ENCODE peak calls at places on chromosomes 12 and 14, in nine cellular contexts. One of them, this sample, is unnamed.

GRCh38 chr12:57604454-57605307 is at the start of gene DTX3:
- DNase-seq in lower lobe of right lung: no peak
- DNase-seq in type B pancreatic cell: no peak
- DNase-seq in MM.1S: peak; percentile 26
- DNase-seq in GM06990: peak; percentile 44
- DNase-seq in dorsolateral prefrontal cortex: peak; percentile 71
- DNase-seq in OCI-LY7: no peak
- DNase-seq in AG04450: no peak
- DNase-seq in progenitor cell of endocrine pancreas: no peak
- DNase-seq in this sample: no peak

GRCh38 chr14:74882103-74882920 is 596 bp downstream of the DLST start:
- DNase-seq in AG04450: no peak
- DNase-seq in lower lobe of right lung: peak; percentile 69
- DNase-seq in OCI-LY7: peak; percentile 70
- DNase-seq in type B pancreatic cell: no peak
- DNase-seq in GM06990: no peak
- DNase-seq in dorsolateral prefrontal cortex: peak; percentile 23
- DNase-seq in progenitor cell of endocrine pancreas: no peak
- DNase-seq in MM.1S: peak; percentile 25
- DNase-seq in this sample: no peak

GRCh38 chr14:80535171-80535570 is 323.9 kb upstream of the DIO2 start:
- DNase-seq in progenitor cell of endocrine pancreas: no peak
- DNase-seq in OCI-LY7: no peak
- DNase-seq in type B pancreatic cell: no peak
- DNase-seq in AG04450: no peak
- DNase-seq in dorsolateral prefrontal cortex: no peak
- DNase-seq in lower lobe of right lung: no peak
- DNase-seq in GM06990: no peak
- DNase-seq in MM.1S: no peak
- DNase-seq in this sample: no peak

GRCh38 chr12:131422744-131423143 is 288.1 kb upstream of the SFSWAP start:
- DNase-seq in OCI-LY7: no peak
- DNase-seq in GM06990: no peak
- DNase-seq in dorsolateral prefrontal cortex: no peak
- DNase-seq in MM.1S: no peak
- DNase-seq in AG04450: no peak
- DNase-seq in progenitor cell of endocrine pancreas: no peak
- DNase-seq in lower lobe of right lung: no peak
- DNase-seq in type B pancreatic cell: no peak
- DNase-seq in this sample: no peak

GRCh38 chr14:75933712-75934296 is 48.0 kb downstream of the TGFB3 start:
- DNase-seq in type B pancreatic cell: no peak
- DNase-seq in dorsolateral prefrontal cortex: no peak
- DNase-seq in GM06990: no peak
- DNase-seq in MM.1S: no peak
- DNase-seq in progenitor cell of endocrine pancreas: no peak
- DNase-seq in OCI-LY7: no peak
- DNase-seq in AG04450: no peak
- DNase-seq in lower lobe of right lung: no peak
- DNase-seq in this sample: no peak

GRCh38 chr14:70735043-70735442 is 74.3 kb downstream of the MAP3K9 start:
- DNase-seq in OCI-LY7: no peak
- DNase-seq in type B pancreatic cell: no peak
- DNase-seq in progenitor cell of endocrine pancreas: no peak
- DNase-seq in dorsolateral prefrontal cortex: peak; percentile 32
- DNase-seq in AG04450: no peak
- DNase-seq in GM06990: no peak
- DNase-seq in MM.1S: no peak
- DNase-seq in lower lobe of right lung: no peak
- DNase-seq in this sample: no peak

GRCh38 chr12:42450248-42450647 is 124.3 kb downstream of the PPHLN1 start:
- DNase-seq in OCI-LY7: no peak
- DNase-seq in type B pancreatic cell: no peak
- DNase-seq in dorsolateral prefrontal cortex: no peak
- DNase-seq in MM.1S: no peak
- DNase-seq in GM06990: no peak
- DNase-seq in progenitor cell of endocrine pancreas: no peak
- DNase-seq in AG04450: no peak
- DNase-seq in lower lobe of right lung: no peak
- DNase-seq in this sample: no peak

GRCh38 chr12:93380480-93381121 is 2.9 kb downstream of the NUDT4 start:
- DNase-seq in MM.1S: peak; percentile 39
- DNase-seq in GM06990: no peak
- DNase-seq in OCI-LY7: peak; percentile 53
- DNase-seq in AG04450: no peak
- DNase-seq in lower lobe of right lung: no peak
- DNase-seq in type B pancreatic cell: no peak
- DNase-seq in progenitor cell of endocrine pancreas: no peak
- DNase-seq in dorsolateral prefrontal cortex: no peak
- DNase-seq in this sample: no peak

GRCh38 chr12:122014781-122015180 is 6.9 kb upstream of the BCL7A start:
- DNase-seq in lower lobe of right lung: no peak
- DNase-seq in AG04450: no peak
- DNase-seq in type B pancreatic cell: no peak
- DNase-seq in GM06990: no peak
- DNase-seq in OCI-LY7: no peak
- DNase-seq in progenitor cell of endocrine pancreas: no peak
- DNase-seq in MM.1S: no peak
- DNase-seq in dorsolateral prefrontal cortex: no peak
- DNase-seq in this sample: no peak

GRCh38 chr12:33427071-33427470 is 12.5 kb downstream of the SYT10 start:
- DNase-seq in type B pancreatic cell: no peak
- DNase-seq in GM06990: no peak
- DNase-seq in AG04450: no peak
- DNase-seq in MM.1S: peak; percentile 59
- DNase-seq in lower lobe of right lung: no peak
- DNase-seq in dorsolateral prefrontal cortex: no peak
- DNase-seq in progenitor cell of endocrine pancreas: no peak
- DNase-seq in OCI-LY7: peak; percentile 23
- DNase-seq in this sample: no peak

GRCh38 chr12:116591608-116592115 is 32.5 kb downstream of the MAP1LC3B2 start:
- DNase-seq in lower lobe of right lung: no peak
- DNase-seq in dorsolateral prefrontal cortex: no peak
- DNase-seq in type B pancreatic cell: no peak
- DNase-seq in MM.1S: no peak
- DNase-seq in OCI-LY7: no peak
- DNase-seq in progenitor cell of endocrine pancreas: no peak
- DNase-seq in AG04450: peak; percentile 34
- DNase-seq in GM06990: no peak
- DNase-seq in this sample: no peak

GRCh38 chr14:104551851-104552737 is 27.5 kb upstream of the C14orf180 start:
- DNase-seq in MM.1S: no peak
- DNase-seq in progenitor cell of endocrine pancreas: no peak
- DNase-seq in GM06990: no peak
- DNase-seq in dorsolateral prefrontal cortex: no peak
- DNase-seq in lower lobe of right lung: peak; percentile 30
- DNase-seq in type B pancreatic cell: peak; percentile 69
- DNase-seq in AG04450: no peak
- DNase-seq in OCI-LY7: no peak
- DNase-seq in this sample: no peak

GRCh38 chr14:94081386-94081820 is 293 bp downstream of the IFI27L1 start:
- DNase-seq in AG04450: no peak
- DNase-seq in dorsolateral prefrontal cortex: no peak
- DNase-seq in MM.1S: peak; percentile 41
- DNase-seq in lower lobe of right lung: no peak
- DNase-seq in GM06990: no peak
- DNase-seq in type B pancreatic cell: no peak
- DNase-seq in OCI-LY7: peak; percentile 25
- DNase-seq in progenitor cell of endocrine pancreas: no peak
- DNase-seq in this sample: no peak

GRCh38 chr12:45235087-45236025 is 19.5 kb downstream of the ANO6 start:
- DNase-seq in AG04450: no peak
- DNase-seq in lower lobe of right lung: peak; percentile 49
- DNase-seq in MM.1S: no peak
- DNase-seq in progenitor cell of endocrine pancreas: no peak
- DNase-seq in GM06990: no peak
- DNase-seq in dorsolateral prefrontal cortex: no peak
- DNase-seq in type B pancreatic cell: no peak
- DNase-seq in OCI-LY7: no peak
- DNase-seq in this sample: no peak

GRCh38 chr14:51529731-51530130 is 122.0 kb upstream of the FRMD6 start:
- DNase-seq in OCI-LY7: no peak
- DNase-seq in MM.1S: no peak
- DNase-seq in progenitor cell of endocrine pancreas: no peak
- DNase-seq in GM06990: no peak
- DNase-seq in AG04450: no peak
- DNase-seq in dorsolateral prefrontal cortex: no peak
- DNase-seq in lower lobe of right lung: no peak
- DNase-seq in type B pancreatic cell: no peak
- DNase-seq in this sample: no peak

GRCh38 chr14:106372870-106373657 is 846.7 kb downstream of the TMEM121 start:
- DNase-seq in AG04450: no peak
- DNase-seq in type B pancreatic cell: no peak
- DNase-seq in GM06990: peak; percentile 86
- DNase-seq in progenitor cell of endocrine pancreas: no peak
- DNase-seq in lower lobe of right lung: peak; percentile 77
- DNase-seq in MM.1S: peak; percentile 76
- DNase-seq in OCI-LY7: peak; percentile 86
- DNase-seq in dorsolateral prefrontal cortex: no peak
- DNase-seq in this sample: no peak
- TF ChIP-seq CTCF in AG04450: no peak
- TF ChIP-seq CTCF in type B pancreatic cell: peak; percentile 42
- TF ChIP-seq CTCF in GM06990: peak; percentile 92
- TF ChIP-seq CTCF in progenitor cell of endocrine pancreas: no peak
- TF ChIP-seq CTCF in lower lobe of right lung: peak; percentile 72
- TF ChIP-seq CTCF in MM.1S: peak; percentile 56
- TF ChIP-seq CTCF in OCI-LY7: peak; percentile 77
- TF ChIP-seq CTCF in dorsolateral prefrontal cortex: peak; percentile 52
- TF ChIP-seq CTCF in this sample: peak; percentile 61

DNA sequence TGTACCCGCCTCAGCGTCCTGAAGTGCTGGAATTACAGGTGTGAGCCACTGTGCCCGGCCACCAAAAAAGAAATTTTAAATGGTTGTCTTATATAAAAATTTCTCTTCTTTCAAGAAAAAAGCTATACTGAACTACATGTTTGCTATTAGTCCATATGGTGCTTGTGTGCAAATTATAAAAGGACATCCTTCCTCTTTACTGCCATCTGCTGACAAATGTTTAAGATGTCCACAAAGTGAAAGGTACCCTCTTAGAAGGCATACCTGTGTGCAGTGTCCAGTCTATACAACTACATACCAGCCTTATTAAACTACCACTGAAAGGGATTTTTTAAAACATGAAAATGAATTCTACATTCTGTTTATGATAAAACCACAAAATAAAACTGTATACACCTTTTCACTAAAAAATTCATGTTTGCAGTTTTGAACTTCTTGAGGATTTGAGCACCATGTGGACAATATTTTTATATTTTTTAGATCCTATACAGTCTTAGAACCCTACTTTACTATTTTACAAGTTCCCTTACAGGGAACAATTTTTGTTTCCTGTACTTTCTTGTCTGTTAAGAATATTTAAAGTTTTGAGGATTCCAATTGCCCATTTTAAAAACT is 32.8 kb upstream of the TOMM20L start:
- DNase-seq in AG04450: no peak
- DNase-seq in GM06990: no peak
- DNase-seq in progenitor cell of endocrine pancreas: no peak
- DNase-seq in OCI-LY7: peak; percentile 56
- DNase-seq in lower lobe of right lung: no peak
- DNase-seq in MM.1S: peak; percentile 32
- DNase-seq in dorsolateral prefrontal cortex: no peak
- DNase-seq in type B pancreatic cell: no peak
- DNase-seq in this sample: no peak
- TF ChIP-seq CTCF in AG04450: peak; percentile 38
- TF ChIP-seq CTCF in GM06990: peak; percentile 40
- TF ChIP-seq CTCF in progenitor cell of endocrine pancreas: peak; percentile 40
- TF ChIP-seq CTCF in OCI-LY7: peak; percentile 74
- TF ChIP-seq CTCF in lower lobe of right lung: peak; percentile 21
- TF ChIP-seq CTCF in MM.1S: peak; percentile 29
- TF ChIP-seq CTCF in dorsolateral prefrontal cortex: no peak
- TF ChIP-seq CTCF in type B pancreatic cell: peak; percentile 56
- TF ChIP-seq CTCF in this sample: peak; percentile 48

GRCh38 chr12:58833844-58834243 is 86.5 kb downstream of the LRIG3 start:
- DNase-seq in AG04450: no peak
- DNase-seq in dorsolateral prefrontal cortex: no peak
- DNase-seq in lower lobe of right lung: no peak
- DNase-seq in progenitor cell of endocrine pancreas: no peak
- DNase-seq in MM.1S: no peak
- DNase-seq in OCI-LY7: no peak
- DNase-seq in type B pancreatic cell: no peak
- DNase-seq in GM06990: no peak
- DNase-seq in this sample: no peak
- TF ChIP-seq CTCF in AG04450: no peak
- TF ChIP-seq CTCF in dorsolateral prefrontal cortex: peak; percentile 43
- TF ChIP-seq CTCF in lower lobe of right lung: no peak
- TF ChIP-seq CTCF in progenitor cell of endocrine pancreas: no peak
- TF ChIP-seq CTCF in MM.1S: peak; percentile 7
- TF ChIP-seq CTCF in OCI-LY7: no peak
- TF ChIP-seq CTCF in type B pancreatic cell: no peak
- TF ChIP-seq CTCF in GM06990: no peak
- TF ChIP-seq CTCF in this sample: peak; percentile 47

GRCh38 chr12:40784102-40784501 is 91.9 kb downstream of the CNTN1 start:
- DNase-seq in GM06990: no peak
- DNase-seq in OCI-LY7: no peak
- DNase-seq in AG04450: no peak
- DNase-seq in type B pancreatic cell: no peak
- DNase-seq in lower lobe of right lung: no peak
- DNase-seq in progenitor cell of endocrine pancreas: no peak
- DNase-seq in MM.1S: peak; percentile 54
- DNase-seq in dorsolateral prefrontal cortex: no peak
- DNase-seq in this sample: no peak

GRCh38 chr12:40793471-40793870 is 101.2 kb downstream of the CNTN1 start:
- DNase-seq in GM06990: no peak
- DNase-seq in lower lobe of right lung: no peak
- DNase-seq in progenitor cell of endocrine pancreas: no peak
- DNase-seq in AG04450: no peak
- DNase-seq in MM.1S: no peak
- DNase-seq in OCI-LY7: no peak
- DNase-seq in dorsolateral prefrontal cortex: no peak
- DNase-seq in type B pancreatic cell: no peak
- DNase-seq in this sample: no peak

GRCh38 chr12:40794087-40794486 is 101.8 kb downstream of the CNTN1 start:
- DNase-seq in OCI-LY7: no peak
- DNase-seq in GM06990: no peak
- DNase-seq in AG04450: no peak
- DNase-seq in progenitor cell of endocrine pancreas: no peak
- DNase-seq in dorsolateral prefrontal cortex: no peak
- DNase-seq in type B pancreatic cell: no peak
- DNase-seq in lower lobe of right lung: no peak
- DNase-seq in MM.1S: no peak
- DNase-seq in this sample: no peak

GRCh38 chr12:40792792-40793386 is 100.7 kb downstream of the CNTN1 start:
- DNase-seq in progenitor cell of endocrine pancreas: no peak
- DNase-seq in AG04450: no peak
- DNase-seq in GM06990: no peak
- DNase-seq in dorsolateral prefrontal cortex: no peak
- DNase-seq in type B pancreatic cell: no peak
- DNase-seq in MM.1S: peak; percentile 33
- DNase-seq in lower lobe of right lung: no peak
- DNase-seq in OCI-LY7: no peak
- DNase-seq in this sample: no peak

DNA sequence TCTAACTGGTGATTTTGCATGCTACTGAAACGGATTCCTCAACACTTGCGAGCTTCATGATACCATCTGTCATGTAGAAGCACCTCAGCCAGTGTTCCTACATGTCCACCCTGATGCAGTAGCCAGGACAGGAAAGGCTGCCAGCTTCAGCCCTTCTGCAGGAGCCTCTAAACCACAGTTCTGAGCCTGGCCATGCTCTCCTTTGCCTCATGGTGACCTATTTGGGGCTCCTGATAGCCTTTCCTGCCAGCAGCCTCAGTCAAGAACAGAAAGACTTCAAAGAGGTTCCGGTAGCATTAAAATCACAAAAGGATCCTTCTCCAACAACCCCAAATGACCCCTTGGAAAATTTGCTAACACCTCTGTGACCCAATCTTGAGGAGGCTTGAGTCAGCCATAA is 96.0 kb downstream of the CNTN1 start:
- DNase-seq in progenitor cell of endocrine pancreas: no peak
- DNase-seq in AG04450: no peak
- DNase-seq in GM06990: no peak
- DNase-seq in OCI-LY7: no peak
- DNase-seq in MM.1S: no peak
- DNase-seq in dorsolateral prefrontal cortex: peak; percentile 90
- DNase-seq in type B pancreatic cell: no peak
- DNase-seq in lower lobe of right lung: no peak
- DNase-seq in this sample: no peak
- TF ChIP-seq CTCF in progenitor cell of endocrine pancreas: no peak
- TF ChIP-seq CTCF in AG04450: no peak
- TF ChIP-seq CTCF in GM06990: no peak
- TF ChIP-seq CTCF in OCI-LY7: no peak
- TF ChIP-seq CTCF in MM.1S: no peak
- TF ChIP-seq CTCF in dorsolateral prefrontal cortex: no peak
- TF ChIP-seq CTCF in type B pancreatic cell: no peak
- TF ChIP-seq CTCF in lower lobe of right lung: no peak
- TF ChIP-seq CTCF in this sample: no peak

This sample was measured in D721Med.